ENCODE peak calls at places on chromosomes 16 and 17, in seven cellular contexts. H is mammary epithelial cell, E is AG09309, B is astrocyte of the cerebellum, O is GM12864, F is AG04449, X is A549. N is an unnamed sample.

GRCh38 chr16:3074860-3075545 is 9.6 kb downstream of the IL32 start:
- DNase-seq in H (no peak), E (no peak), B (no peak), O (peak), F (no peak), X (no peak), N (no peak)

GRCh38 chr16:19771796-19772195 is 53.7 kb downstream of the IQCK start:
- DNase-seq in H (no peak), E (no peak), B (no peak), O (no peak), F (no peak), X (no peak), N (no peak)

GRCh38 chr16:1002399-1003161 is 21.0 kb downstream of the SOX8 start:
- DNase-seq in H (peak), E (peak), B (peak), O (peak), F (no peak), X (peak), N (peak)

GRCh38 chr17:27807567-27808470 is 7.5 kb upstream of the NOS2 start:
- DNase-seq in H (no peak), E (no peak), B (no peak), O (peak), F (no peak), X (no peak), N (no peak)

GRCh38 chr17:14317383-14317782 is 16.5 kb downstream of the HS3ST3B1 start:
- DNase-seq in H (no peak), E (no peak), B (no peak), O (no peak), F (no peak), X (no peak), N (no peak)

GRCh38 chr17:27586203-27586701 is 44.7 kb upstream of the LGALS9 start:
- DNase-seq in H (no peak), E (peak), B (no peak), O (no peak), F (peak), X (peak), N (no peak)

GRCh38 chr17:76736349-76737081 is 616 bp downstream of the SRSF2 start:
- DNase-seq in H (peak), E (no peak), B (no peak), O (no peak), F (no peak), X (peak), N (no peak)

GRCh38 chr16:3578610-3579551 is 1.7 kb upstream of the NLRC3 start:
- DNase-seq in H (no peak), E (no peak), B (no peak), O (peak), F (no peak), X (no peak), N (no peak)

GRCh38 chr17:1583569-1583968 is 21.0 kb upstream of the PITPNA start:
- DNase-seq in H (no peak), E (no peak), B (no peak), O (no peak), F (no peak), X (no peak), N (no peak)

GRCh38 chr17:58535431-58535830 is 21.0 kb upstream of the MTMR4 start:
- DNase-seq in H (no peak), E (no peak), B (no peak), O (no peak), F (no peak), X (peak), N (no peak)

GRCh38 chr17:74453665-74454196 is 12.7 kb upstream of the CD300A start:
- DNase-seq in H (no peak), E (no peak), B (no peak), O (no peak), F (no peak), X (peak), N (no peak)

GRCh38 chr17:38357488-38358123 is 6.0 kb downstream of the SOCS7 start:
- DNase-seq in H (no peak), E (no peak), B (no peak), O (no peak), F (no peak), X (no peak), N (no peak)

GRCh38 chr16:57061084-57061905 is 31.1 kb upstream of the CPNE2 start:
- DNase-seq in H (peak), E (no peak), B (no peak), O (no peak), F (no peak), X (no peak), N (no peak)

GRCh38 chr17:72715906-72716572 is 376.4 kb downstream of the SLC39A11 start:
- DNase-seq in H (peak), E (peak), B (peak), O (no peak), F (peak), X (peak), N (peak)

GRCh38 chr17:17926840-17927449 is 45.3 kb downstream of the TOM1L2 start:
- DNase-seq in H (no peak), E (no peak), B (no peak), O (no peak), F (no peak), X (no peak), N (no peak)

GRCh38 chr16:85524630-85525463 is 88.3 kb upstream of the GSE1 start:
- DNase-seq in H (peak), E (no peak), B (peak), O (no peak), F (no peak), X (peak), N (no peak)

GRCh38 chr16:81823111-81823510 is 44.0 kb downstream of the PLCG2 start:
- DNase-seq in H (no peak), E (no peak), B (no peak), O (no peak), F (no peak), X (no peak), N (no peak)

GRCh38 chr17:45771473-45771959 is 12.6 kb upstream of the CRHR1 start:
- DNase-seq in H (no peak), E (no peak), B (no peak), O (no peak), F (no peak), X (no peak), N (no peak)

GRCh38 chr16:56795011-56795410 is 65.1 kb downstream of the NUP93 start:
- DNase-seq in H (no peak), E (no peak), B (no peak), O (no peak), F (no peak), X (no peak), N (peak)

GRCh38 chr17:3794890-3795757 is 5.9 kb downstream of the ITGAE start:
- DNase-seq in H (no peak), E (no peak), B (no peak), O (no peak), F (no peak), X (peak), N (no peak)

GRCh38 chr16:16033208-16033717 is 83.8 kb downstream of the ABCC1 start:
- DNase-seq in H (no peak), E (no peak), B (no peak), O (no peak), F (no peak), X (no peak), N (no peak)

GRCh38 chr17:83084214-83084613 is 4.8 kb downstream of the METRNL start:
- DNase-seq in H (no peak), E (no peak), B (no peak), O (no peak), F (no peak), X (no peak), N (no peak)
- H3K4me3 ChIP-seq in H (no peak), E (peak), B (no peak), O (no peak), F (peak), X (no peak), N (no peak)

GRCh38 chr16:73066321-73066926 is 18.5 kb upstream of the ZFHX3 start:
- DNase-seq in H (no peak), E (no peak), B (no peak), O (no peak), F (no peak), X (no peak), N (no peak)

GRCh38 chr16:73067671-73068545 is 20.0 kb upstream of the ZFHX3 start:
- DNase-seq in H (no peak), E (no peak), B (no peak), O (no peak), F (no peak), X (no peak), N (no peak)

GRCh38 chr16:73066927-73067670 is 19.2 kb upstream of the ZFHX3 start:
- DNase-seq in H (no peak), E (no peak), B (no peak), O (no peak), F (no peak), X (no peak), N (no peak)

GRCh38 chr16:73069581-73070262 is 21.8 kb upstream of the ZFHX3 start:
- DNase-seq in H (no peak), E (no peak), B (no peak), O (no peak), F (no peak), X (no peak), N (no peak)

DNA sequence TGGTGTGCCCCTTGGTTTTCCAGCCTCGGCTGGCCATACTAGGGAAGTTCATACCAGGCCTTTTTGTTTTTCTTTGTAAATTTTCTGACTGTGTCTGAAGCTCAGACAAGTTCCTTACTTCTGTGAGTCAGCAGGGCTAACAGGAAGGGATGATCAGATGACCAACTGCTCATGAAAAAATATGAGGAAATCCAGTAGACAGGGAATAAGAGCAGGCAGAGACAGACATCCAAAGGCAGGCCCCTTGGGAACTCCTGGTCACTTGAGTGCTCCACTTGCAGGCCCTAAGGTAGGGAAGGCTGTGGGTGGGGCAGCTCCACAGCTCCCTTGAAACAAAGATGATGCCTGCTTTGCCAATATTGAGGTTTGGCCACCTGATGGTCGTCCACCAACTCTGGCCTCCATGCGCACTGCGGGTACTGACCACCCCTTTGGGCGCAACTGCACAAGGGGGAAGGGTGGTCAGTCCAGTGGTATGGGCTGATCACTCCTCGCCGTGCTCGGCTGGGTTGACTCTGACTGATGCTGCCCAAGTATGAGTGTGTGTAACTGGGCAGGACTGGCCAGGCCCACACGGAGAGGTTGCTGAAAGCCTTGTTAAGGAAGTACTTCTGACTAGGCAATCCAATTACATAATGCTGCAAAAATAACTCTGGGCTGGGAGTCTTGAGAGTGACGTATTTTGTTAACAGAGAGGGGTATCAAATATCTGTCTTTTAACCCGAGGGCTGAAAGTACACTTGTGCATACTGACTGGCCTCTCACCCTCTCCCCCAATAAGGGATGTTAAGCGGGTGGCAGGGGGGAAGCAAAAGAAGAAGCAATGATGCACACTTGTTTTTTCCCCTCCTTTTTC is 20.8 kb upstream of the ZFHX3 start:
- DNase-seq in H (peak), E (peak), B (no peak), O (no peak), F (peak), X (peak), N (peak)
- TF ChIP-seq CTCF in H (no peak), E (no peak), B (no peak), O (no peak), F (no peak), X (no peak), N (no peak)

DNA sequence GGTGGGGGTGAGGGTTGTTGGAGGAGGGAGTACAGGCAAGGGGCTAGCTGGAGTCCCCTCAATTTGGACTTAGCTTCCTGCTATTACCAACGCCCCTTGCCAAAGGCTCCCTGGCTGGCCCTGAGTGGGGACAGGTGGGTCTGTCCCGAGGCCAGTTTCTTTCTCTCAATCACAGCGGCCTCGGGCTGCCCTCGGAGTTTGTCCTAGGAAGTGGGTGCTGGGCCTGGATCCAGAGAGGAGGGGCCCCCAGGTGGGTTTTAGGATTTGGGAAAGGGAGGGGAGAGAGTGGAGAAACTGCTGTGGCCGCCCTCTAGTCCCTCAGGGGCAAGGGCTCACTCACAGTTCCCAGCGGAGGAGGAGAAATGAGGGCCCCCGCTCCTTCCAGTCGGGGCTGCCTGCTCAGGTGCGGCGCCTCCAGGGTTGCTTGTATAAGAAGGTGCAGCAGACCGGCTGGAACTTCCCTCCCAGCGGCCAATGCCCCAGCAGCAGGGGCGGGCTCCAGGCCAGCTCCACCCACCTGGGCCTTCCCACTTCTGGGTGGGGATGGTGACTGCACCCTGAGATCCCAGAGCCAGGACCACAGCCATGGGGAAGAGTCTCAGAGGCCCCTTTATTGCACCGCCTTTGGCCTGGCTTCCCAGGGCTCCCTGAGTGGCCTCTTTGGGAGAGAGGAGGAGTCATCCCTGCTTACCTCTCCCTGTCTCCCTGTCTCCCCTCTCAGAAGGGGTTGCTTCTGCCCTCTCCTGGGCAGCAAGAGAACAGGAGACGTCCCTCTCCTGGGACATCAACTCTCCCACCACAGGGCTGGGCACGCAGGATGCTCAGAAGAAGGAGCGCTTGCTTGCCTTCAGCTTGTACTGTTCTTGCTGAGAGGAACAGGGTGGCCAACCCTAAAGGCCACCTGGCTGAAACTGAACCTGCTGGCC is 112.0 kb upstream of the SMURF2 start:
- DNase-seq in H (peak), E (peak), B (peak), O (no peak), F (no peak), X (peak), N (no peak)
- H3K4me3 ChIP-seq in H (peak), E (no peak), B (no peak), O (peak), F (no peak), X (peak), N (peak)

GRCh38 chr17:15456972-15457722 is 10.3 kb downstream of the CDRT4 start:
- DNase-seq in H (no peak), E (peak), B (peak), O (no peak), F (peak), X (no peak), N (no peak)
- TF ChIP-seq CTCF in H (no peak), E (peak), B (peak), O (no peak), F (peak), X (no peak), N (peak)

GRCh38 chr17:40346061-40346767 is 18.3 kb downstream of the GJD3 start:
- DNase-seq in H (no peak), E (no peak), B (no peak), O (no peak), F (no peak), X (no peak), N (no peak)
- H3K4me3 ChIP-seq in H (no peak), E (peak), B (peak), O (no peak), F (no peak), X (peak), N (peak)

N was measured in epithelial cell of proximal tubule.